ENCODE peak calls at places on chromosomes 2 and 18, in seven cellular contexts. One of them, this sample, is unnamed.

GRCh38 chr2:118050386-118050785 is 36.5 kb upstream of the CCDC93 start:
- DNase-seq in heart right ventricle: no peak
- DNase-seq in A549: no peak
- DNase-seq in retinal pigment epithelial cell: no peak
- DNase-seq in astrocyte of the spinal cord: peak; percentile 12
- DNase-seq in psoas muscle: no peak
- DNase-seq in H1: no peak
- DNase-seq in this sample: no peak

GRCh38 chr2:24492283-24493272 is 1.5 kb downstream of the NCOA1 start:
- DNase-seq in heart right ventricle: no peak
- DNase-seq in A549: no peak
- DNase-seq in retinal pigment epithelial cell: no peak
- DNase-seq in astrocyte of the spinal cord: no peak
- DNase-seq in psoas muscle: peak; percentile 22
- DNase-seq in H1: no peak
- DNase-seq in this sample: no peak

GRCh38 chr2:48448274-48449061 is 81.5 kb upstream of the STON1 start:
- DNase-seq in heart right ventricle: no peak
- DNase-seq in A549: no peak
- DNase-seq in retinal pigment epithelial cell: no peak
- DNase-seq in astrocyte of the spinal cord: peak; percentile 78
- DNase-seq in psoas muscle: no peak
- DNase-seq in H1: no peak
- DNase-seq in this sample: no peak

GRCh38 chr2:10057231-10058107 is 14.1 kb downstream of the KLF11 start:
- DNase-seq in heart right ventricle: peak; percentile 65
- DNase-seq in A549: no peak
- DNase-seq in retinal pigment epithelial cell: no peak
- DNase-seq in astrocyte of the spinal cord: peak; percentile 68
- DNase-seq in psoas muscle: peak; percentile 58
- DNase-seq in H1: peak; percentile 80
- DNase-seq in this sample: no peak

GRCh38 chr2:145812163-145812554 is 1292.2 kb upstream of the ZEB2 start:
- DNase-seq in heart right ventricle: no peak
- DNase-seq in A549: no peak
- DNase-seq in retinal pigment epithelial cell: no peak
- DNase-seq in astrocyte of the spinal cord: no peak
- DNase-seq in psoas muscle: no peak
- DNase-seq in H1: no peak
- DNase-seq in this sample: no peak

GRCh38 chr2:88554189-88554588 is 73.1 kb downstream of the EIF2AK3 start:
- DNase-seq in heart right ventricle: no peak
- DNase-seq in A549: no peak
- DNase-seq in retinal pigment epithelial cell: no peak
- DNase-seq in astrocyte of the spinal cord: no peak
- DNase-seq in psoas muscle: no peak
- DNase-seq in H1: no peak
- DNase-seq in this sample: no peak

GRCh38 chr18:58213445-58213844 is 169.4 kb downstream of the NEDD4L start:
- DNase-seq in heart right ventricle: no peak
- DNase-seq in A549: no peak
- DNase-seq in retinal pigment epithelial cell: no peak
- DNase-seq in astrocyte of the spinal cord: peak; percentile 88
- DNase-seq in psoas muscle: no peak
- DNase-seq in H1: no peak
- DNase-seq in this sample: no peak

GRCh38 chr2:66495788-66496640 is 61.1 kb downstream of the MEIS1 start:
- DNase-seq in heart right ventricle: no peak
- DNase-seq in A549: peak; percentile 47
- DNase-seq in retinal pigment epithelial cell: peak; percentile 46
- DNase-seq in astrocyte of the spinal cord: peak; percentile 87
- DNase-seq in psoas muscle: peak; percentile 37
- DNase-seq in H1: no peak
- DNase-seq in this sample: no peak

GRCh38 chr2:37780097-37780676 is 108.7 kb upstream of the CDC42EP3 start:
- DNase-seq in heart right ventricle: no peak
- DNase-seq in A549: no peak
- DNase-seq in retinal pigment epithelial cell: no peak
- DNase-seq in astrocyte of the spinal cord: peak; percentile 44
- DNase-seq in psoas muscle: no peak
- DNase-seq in H1: no peak
- DNase-seq in this sample: no peak

GRCh38 chr2:237432484-237433092 is 18.6 kb upstream of the COL6A3 start:
- DNase-seq in heart right ventricle: no peak
- DNase-seq in A549: peak; percentile 45
- DNase-seq in retinal pigment epithelial cell: peak; percentile 14
- DNase-seq in astrocyte of the spinal cord: peak; percentile 95
- DNase-seq in psoas muscle: no peak
- DNase-seq in H1: no peak
- DNase-seq in this sample: no peak

GRCh38 chr2:230968921-230969672 is 26.8 kb upstream of the SPATA3 start:
- DNase-seq in heart right ventricle: no peak
- DNase-seq in A549: no peak
- DNase-seq in retinal pigment epithelial cell: no peak
- DNase-seq in astrocyte of the spinal cord: no peak
- DNase-seq in psoas muscle: no peak
- DNase-seq in H1: no peak
- DNase-seq in this sample: no peak

GRCh38 chr2:200506679-200507078 is 3.2 kb downstream of the KCTD18 start:
- DNase-seq in heart right ventricle: no peak
- DNase-seq in A549: no peak
- DNase-seq in retinal pigment epithelial cell: no peak
- DNase-seq in astrocyte of the spinal cord: no peak
- DNase-seq in psoas muscle: no peak
- DNase-seq in H1: no peak
- DNase-seq in this sample: no peak

GRCh38 chr2:230849633-230850357 is 14.9 kb upstream of the ITM2C start:
- DNase-seq in heart right ventricle: no peak
- DNase-seq in A549: peak; percentile 66
- DNase-seq in retinal pigment epithelial cell: no peak
- DNase-seq in astrocyte of the spinal cord: no peak
- DNase-seq in psoas muscle: no peak
- DNase-seq in H1: peak; percentile 58
- DNase-seq in this sample: no peak

GRCh38 chr2:124267821-124268220 is 242.7 kb downstream of the CNTNAP5 start:
- DNase-seq in heart right ventricle: no peak
- DNase-seq in A549: no peak
- DNase-seq in retinal pigment epithelial cell: peak; percentile 75
- DNase-seq in astrocyte of the spinal cord: peak; percentile 40
- DNase-seq in psoas muscle: no peak
- DNase-seq in H1: no peak
- DNase-seq in this sample: no peak

GRCh38 chr2:10457846-10458563 is 9.9 kb upstream of the ODC1 start:
- DNase-seq in heart right ventricle: no peak
- DNase-seq in A549: no peak
- DNase-seq in retinal pigment epithelial cell: no peak
- DNase-seq in astrocyte of the spinal cord: peak; percentile 55
- DNase-seq in psoas muscle: no peak
- DNase-seq in H1: no peak
- DNase-seq in this sample: no peak

GRCh38 chr2:239363946-239364637 is 36.7 kb downstream of the HDAC4 start:
- DNase-seq in heart right ventricle: no peak
- DNase-seq in A549: no peak
- DNase-seq in retinal pigment epithelial cell: no peak
- DNase-seq in astrocyte of the spinal cord: no peak
- DNase-seq in psoas muscle: no peak
- DNase-seq in H1: no peak
- DNase-seq in this sample: no peak

GRCh38 chr2:14423145-14423906 is 209.2 kb upstream of the LRATD1 start:
- DNase-seq in heart right ventricle: no peak
- DNase-seq in A549: no peak
- DNase-seq in retinal pigment epithelial cell: no peak
- DNase-seq in astrocyte of the spinal cord: no peak
- DNase-seq in psoas muscle: no peak
- DNase-seq in H1: no peak
- DNase-seq in this sample: no peak

GRCh38 chr2:9008951-9009664 is 5.6 kb upstream of the MBOAT2 start:
- DNase-seq in heart right ventricle: no peak
- DNase-seq in A549: no peak
- DNase-seq in retinal pigment epithelial cell: no peak
- DNase-seq in astrocyte of the spinal cord: no peak
- DNase-seq in psoas muscle: no peak
- DNase-seq in H1: no peak
- DNase-seq in this sample: no peak

GRCh38 chr2:23413641-23414040 is 28.7 kb downstream of the KLHL29 start:
- DNase-seq in heart right ventricle: no peak
- DNase-seq in A549: no peak
- DNase-seq in retinal pigment epithelial cell: no peak
- DNase-seq in astrocyte of the spinal cord: no peak
- DNase-seq in psoas muscle: no peak
- DNase-seq in H1: no peak
- DNase-seq in this sample: no peak

GRCh38 chr18:76620326-76620813 is 125.3 kb upstream of the ZNF516 start:
- DNase-seq in heart right ventricle: peak; percentile 69
- DNase-seq in A549: no peak
- DNase-seq in retinal pigment epithelial cell: no peak
- DNase-seq in astrocyte of the spinal cord: peak; percentile 70
- DNase-seq in psoas muscle: peak; percentile 76
- DNase-seq in H1: no peak
- DNase-seq in this sample: no peak

GRCh38 chr2:70070557-70071268 is 16.6 kb upstream of the PCBP1 start:
- DNase-seq in heart right ventricle: peak; percentile 20
- DNase-seq in A549: peak; percentile 97
- DNase-seq in retinal pigment epithelial cell: peak; percentile 67
- DNase-seq in astrocyte of the spinal cord: peak; percentile 87
- DNase-seq in psoas muscle: peak; percentile 33
- DNase-seq in H1: no peak
- DNase-seq in this sample: no peak

GRCh38 chr2:189521686-189522434 is 58.7 kb downstream of the SLC40A1 start:
- DNase-seq in heart right ventricle: no peak
- DNase-seq in A549: no peak
- DNase-seq in retinal pigment epithelial cell: no peak
- DNase-seq in astrocyte of the spinal cord: no peak
- DNase-seq in psoas muscle: no peak
- DNase-seq in H1: no peak
- DNase-seq in this sample: no peak

GRCh38 chr2:36785179-36785795 is 88.8 kb downstream of the VIT start:
- DNase-seq in heart right ventricle: peak; percentile 44
- DNase-seq in A549: peak; percentile 79
- DNase-seq in retinal pigment epithelial cell: peak; percentile 37
- DNase-seq in astrocyte of the spinal cord: peak; percentile 64
- DNase-seq in psoas muscle: peak; percentile 38
- DNase-seq in H1: peak; percentile 69
- DNase-seq in this sample: peak; percentile 75

GRCh38 chr2:170878505-170878904 is 50.5 kb upstream of the GORASP2 start:
- DNase-seq in heart right ventricle: no peak
- DNase-seq in A549: no peak
- DNase-seq in retinal pigment epithelial cell: no peak
- DNase-seq in astrocyte of the spinal cord: peak; percentile 6
- DNase-seq in psoas muscle: no peak
- DNase-seq in H1: no peak
- DNase-seq in this sample: no peak

GRCh38 chr2:15914981-15915380 is 25.4 kb upstream of the MYCN start:
- DNase-seq in heart right ventricle: no peak
- DNase-seq in A549: no peak
- DNase-seq in retinal pigment epithelial cell: no peak
- DNase-seq in astrocyte of the spinal cord: no peak
- DNase-seq in psoas muscle: no peak
- DNase-seq in H1: no peak
- DNase-seq in this sample: no peak

GRCh38 chr2:232321156-232321816 is 57.3 kb upstream of the ALPP start:
- DNase-seq in heart right ventricle: no peak
- DNase-seq in A549: no peak
- DNase-seq in retinal pigment epithelial cell: no peak
- DNase-seq in astrocyte of the spinal cord: no peak
- DNase-seq in psoas muscle: no peak
- DNase-seq in H1: no peak
- DNase-seq in this sample: no peak

GRCh38 chr2:232323328-232323650 is 55.3 kb upstream of the ALPP start:
- DNase-seq in heart right ventricle: no peak
- DNase-seq in A549: no peak
- DNase-seq in retinal pigment epithelial cell: no peak
- DNase-seq in astrocyte of the spinal cord: no peak
- DNase-seq in psoas muscle: no peak
- DNase-seq in H1: no peak
- DNase-seq in this sample: no peak

GRCh38 chr2:232320038-232320790 is 58.3 kb upstream of the ALPP start:
- DNase-seq in heart right ventricle: no peak
- DNase-seq in A549: no peak
- DNase-seq in retinal pigment epithelial cell: no peak
- DNase-seq in astrocyte of the spinal cord: peak; percentile 21
- DNase-seq in psoas muscle: no peak
- DNase-seq in H1: no peak
- DNase-seq in this sample: no peak

GRCh38 chr2:232322560-232323327 is 55.8 kb upstream of the ALPP start:
- DNase-seq in heart right ventricle: no peak
- DNase-seq in A549: no peak
- DNase-seq in retinal pigment epithelial cell: no peak
- DNase-seq in astrocyte of the spinal cord: no peak
- DNase-seq in psoas muscle: no peak
- DNase-seq in H1: no peak
- DNase-seq in this sample: no peak

GRCh38 chr2:232321817-232322559 is 56.6 kb upstream of the ALPP start:
- DNase-seq in heart right ventricle: no peak
- DNase-seq in A549: no peak
- DNase-seq in retinal pigment epithelial cell: no peak
- DNase-seq in astrocyte of the spinal cord: no peak
- DNase-seq in psoas muscle: no peak
- DNase-seq in H1: no peak
- DNase-seq in this sample: no peak
- TF ChIP-seq CTCF in heart right ventricle: no peak
- TF ChIP-seq CTCF in A549: no peak
- TF ChIP-seq CTCF in retinal pigment epithelial cell: no peak
- TF ChIP-seq CTCF in astrocyte of the spinal cord: no peak
- TF ChIP-seq CTCF in psoas muscle: no peak
- TF ChIP-seq CTCF in H1: no peak
- TF ChIP-seq CTCF in this sample: no peak

GRCh38 chr18:53380063-53380639 is 844.3 kb downstream of the MBD2 start:
- DNase-seq in heart right ventricle: no peak
- DNase-seq in A549: peak; percentile 3
- DNase-seq in retinal pigment epithelial cell: peak; percentile 7
- DNase-seq in astrocyte of the spinal cord: peak; percentile 64
- DNase-seq in psoas muscle: no peak
- DNase-seq in H1: no peak
- DNase-seq in this sample: no peak
- TF ChIP-seq CTCF in heart right ventricle: no peak
- TF ChIP-seq CTCF in A549: peak; percentile 42
- TF ChIP-seq CTCF in retinal pigment epithelial cell: peak; percentile 57
- TF ChIP-seq CTCF in astrocyte of the spinal cord: peak; percentile 53
- TF ChIP-seq CTCF in psoas muscle: no peak
- TF ChIP-seq CTCF in H1: no peak
- TF ChIP-seq CTCF in this sample: peak; percentile 79

GRCh38 chr18:57135705-57136104 is 11.2 kb upstream of the BOD1L2 start:
- DNase-seq in heart right ventricle: no peak
- DNase-seq in A549: no peak
- DNase-seq in retinal pigment epithelial cell: no peak
- DNase-seq in astrocyte of the spinal cord: no peak
- DNase-seq in psoas muscle: no peak
- DNase-seq in H1: no peak
- DNase-seq in this sample: no peak
- TF ChIP-seq CTCF in heart right ventricle: no peak
- TF ChIP-seq CTCF in A549: no peak
- TF ChIP-seq CTCF in retinal pigment epithelial cell: peak; percentile 11
- TF ChIP-seq CTCF in astrocyte of the spinal cord: peak; percentile 1
- TF ChIP-seq CTCF in psoas muscle: no peak
- TF ChIP-seq CTCF in H1: no peak
- TF ChIP-seq CTCF in this sample: peak; percentile 61

DNA sequence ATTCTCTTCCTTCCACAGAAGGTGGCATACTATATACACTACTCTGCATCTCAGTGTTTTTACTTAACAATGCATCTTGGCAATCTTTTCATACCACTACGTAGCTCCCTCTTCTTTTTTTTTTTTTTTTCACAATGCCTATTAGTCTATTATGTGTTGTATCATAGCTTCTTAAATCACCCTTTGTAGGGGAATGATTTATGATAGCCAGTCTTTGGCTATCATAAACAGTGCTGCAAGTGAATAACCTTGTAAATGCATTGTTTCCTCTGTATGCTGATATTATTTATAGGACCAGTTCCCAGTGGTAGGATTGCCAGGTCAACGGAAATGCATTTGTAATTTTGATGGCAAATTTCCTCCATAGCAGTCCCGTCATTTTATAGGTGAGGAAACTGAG is 204.3 kb downstream of the BABAM2 start:
- DNase-seq in heart right ventricle: no peak
- DNase-seq in A549: no peak
- DNase-seq in retinal pigment epithelial cell: no peak
- DNase-seq in astrocyte of the spinal cord: no peak
- DNase-seq in psoas muscle: no peak
- DNase-seq in H1: no peak
- DNase-seq in this sample: no peak
- TF ChIP-seq CTCF in heart right ventricle: no peak
- TF ChIP-seq CTCF in A549: no peak
- TF ChIP-seq CTCF in retinal pigment epithelial cell: no peak
- TF ChIP-seq CTCF in astrocyte of the spinal cord: no peak
- TF ChIP-seq CTCF in psoas muscle: no peak
- TF ChIP-seq CTCF in H1: no peak
- TF ChIP-seq CTCF in this sample: no peak